ENCODE peak calls at places on chromosomes 1 and 21, in seven cellular contexts. O is fibroblast of mammary gland, A is cardiac fibroblast, U is kidney epithelial cell, Z is fibroblast of pulmonary artery, N is coronary artery, M is AG10803. H is an unnamed sample.

GRCh38 chr1:164706596-164706995 is 147.6 kb downstream of the PBX1 start:
- DNase-seq in O (peak), A (peak), N (no peak), Z (no peak), M (no peak), U (no peak), H (no peak)

GRCh38 chr21:34909492-34910292 is 139.4 kb downstream of the RUNX1 start:
- DNase-seq in O (peak), A (no peak), M (peak), U (no peak), Z (no peak), N (no peak), H (no peak)

GRCh38 chr1:17768651-17769241 is 13.6 kb downstream of the ACTL8 start:
- DNase-seq in A (peak), M (peak), N (no peak), O (peak), U (peak), Z (peak), H (peak)

GRCh38 chr1:22808186-22808845 is 97.7 kb downstream of the EPHB2 start:
- DNase-seq in A (peak), U (no peak), O (peak), N (no peak), M (peak), Z (peak), H (no peak)

GRCh38 chr1:43856188-43856587 is 77.4 kb upstream of the ARTN start:
- DNase-seq in Z (no peak), A (no peak), U (no peak), O (no peak), M (no peak), N (peak), H (no peak)

GRCh38 chr1:98049370-98050115 is 128.7 kb upstream of the DPYD start:
- DNase-seq in Z (no peak), O (no peak), U (no peak), M (peak), N (no peak), A (no peak), H (no peak)

GRCh38 chr1:24914226-24915069 is 15.6 kb downstream of the RUNX3 start:
- DNase-seq in U (peak), Z (no peak), N (no peak), O (peak), M (peak), A (peak), H (peak)

GRCh38 chr21:14057313-14057712 is 153.4 kb downstream of the LIPI start:
- DNase-seq in N (no peak), A (no peak), Z (no peak), U (no peak), M (no peak), O (no peak), H (no peak)

GRCh38 chr1:116128669-116129068 is 17.5 kb downstream of the MAB21L3 start:
- DNase-seq in Z (no peak), O (no peak), N (no peak), U (no peak), M (no peak), A (no peak), H (no peak)

GRCh38 chr1:18882511-18882910 is 19.8 kb downstream of the ALDH4A1 start:
- DNase-seq in Z (peak), O (peak), U (no peak), M (peak), N (no peak), A (peak), H (no peak)

GRCh38 chr1:52769346-52770033 is 43.2 kb downstream of the ZYG11B start:
- DNase-seq in Z (no peak), O (no peak), M (no peak), U (no peak), A (no peak), N (no peak), H (no peak)

GRCh38 chr1:22190731-22191130 is 47.8 kb upstream of the WNT4 start:
- DNase-seq in N (no peak), U (no peak), M (no peak), O (no peak), Z (no peak), A (no peak), H (no peak)

GRCh38 chr1:55542901-55543504 is 327.8 kb upstream of the USP24 start:
- DNase-seq in A (peak), M (peak), U (no peak), N (no peak), Z (peak), O (peak), H (no peak)

GRCh38 chr1:50975436-50975835 is 5.4 kb downstream of the CDKN2C start:
- DNase-seq in Z (no peak), A (no peak), U (no peak), N (no peak), M (peak), O (no peak), H (no peak)

GRCh38 chr1:225435957-225436392 is 8.1 kb upstream of the LBR start:
- DNase-seq in U (no peak), N (no peak), O (no peak), M (no peak), A (no peak), Z (no peak), H (no peak)

GRCh38 chr1:89794406-89794805 is 26.4 kb upstream of the LRRC8D start:
- DNase-seq in Z (peak), M (peak), N (no peak), A (peak), U (no peak), O (no peak), H (peak)

GRCh38 chr21:15520811-15521643 is 208.8 kb upstream of the USP25 start:
- DNase-seq in A (peak), M (no peak), O (peak), Z (no peak), N (no peak), U (no peak), H (no peak)

GRCh38 chr1:153539395-153540093 is 1.2 kb downstream of the S100A5 start:
- DNase-seq in U (no peak), M (no peak), Z (no peak), O (no peak), N (no peak), A (no peak), H (no peak)

GRCh38 chr1:236638935-236639334 is 34.6 kb upstream of the HEATR1 start:
- DNase-seq in O (no peak), Z (no peak), A (no peak), U (no peak), M (no peak), N (no peak), H (no peak)

GRCh38 chr1:63537940-63538339 is 14.6 kb downstream of the EFCAB7 start:
- DNase-seq in U (no peak), O (peak), M (peak), A (peak), N (no peak), Z (peak), H (no peak)

GRCh38 chr1:83857108-83857507 is 141.8 kb downstream of the TTLL7 start:
- DNase-seq in M (peak), N (no peak), Z (peak), O (peak), A (peak), U (no peak), H (no peak)

GRCh38 chr1:220320709-220321108 is 48.5 kb upstream of the RAB3GAP2 start:
- DNase-seq in U (no peak), Z (no peak), A (no peak), O (no peak), M (no peak), N (no peak), H (no peak)

GRCh38 chr1:76843821-76844448 is 23.3 kb upstream of the ST6GALNAC5 start:
- DNase-seq in U (no peak), M (no peak), O (no peak), Z (no peak), N (no peak), A (no peak), H (no peak)

GRCh38 chr1:80021891-80022290 is 1015.4 kb upstream of the ADGRL4 start:
- DNase-seq in U (no peak), Z (no peak), A (no peak), O (no peak), N (no peak), M (no peak), H (no peak)

GRCh38 chr1:225835752-225836151 is 25.8 kb downstream of the EPHX1 start:
- DNase-seq in U (no peak), M (peak), O (peak), N (no peak), Z (peak), A (peak), H (no peak)

GRCh38 chr1:98919211-98919610 is 85.5 kb downstream of the PLPPR5 start:
- DNase-seq in O (peak), N (no peak), A (no peak), U (no peak), M (peak), Z (no peak), H (no peak)

GRCh38 chr1:91282695-91283420 is 121.8 kb downstream of the HFM1 start:
- DNase-seq in M (peak), Z (peak), N (no peak), A (peak), O (peak), U (peak), H (peak)

GRCh38 chr21:36747114-36747814 is 48.3 kb downstream of the SIM2 start:
- DNase-seq in A (no peak), U (no peak), O (no peak), N (no peak), Z (no peak), M (no peak), H (no peak)

GRCh38 chr1:235018161-235018560 is 110.5 kb downstream of the TOMM20 start:
- DNase-seq in Z (peak), N (no peak), U (peak), M (peak), O (peak), A (peak), H (peak)

GRCh38 chr1:20589331-20590312 is 725 bp downstream of the CDA start:
- DNase-seq in O (peak), Z (peak), N (no peak), M (peak), A (peak), U (no peak), H (no peak)

GRCh38 chr21:41369105-41369914 is 7.5 kb downstream of the MX2 start:
- DNase-seq in M (peak), Z (no peak), A (peak), U (no peak), O (peak), N (no peak), H (no peak)

GRCh38 chr1:170068923-170069322 is 5.6 kb downstream of the KIFAP3 start:
- DNase-seq in Z (no peak), N (no peak), U (no peak), O (no peak), A (no peak), M (no peak), H (no peak)

GRCh38 chr1:59414406-59415133 is 117.7 kb downstream of the FGGY start:
- DNase-seq in A (peak), O (peak), Z (peak), N (no peak), U (no peak), M (peak), H (no peak)
- TF ChIP-seq CTCF in A (no peak), O (no peak), Z (no peak), N (no peak), U (no peak), M (peak), H (no peak)

GRCh38 chr1:157517026-157517425 is 35.3 kb downstream of the FCRL5 start:
- DNase-seq in A (no peak), N (no peak), M (no peak), Z (no peak), O (no peak), U (no peak), H (no peak)

GRCh38 chr1:157509546-157510232 is 42.6 kb downstream of the FCRL5 start:
- DNase-seq in Z (no peak), N (no peak), A (no peak), O (no peak), U (no peak), M (no peak), H (no peak)

GRCh38 chr1:157515141-157515540 is 37.2 kb downstream of the FCRL5 start:
- DNase-seq in M (no peak), N (no peak), Z (no peak), U (no peak), A (no peak), O (no peak), H (no peak)

GRCh38 chr1:157515709-157516108 is 36.6 kb downstream of the FCRL5 start:
- DNase-seq in N (no peak), Z (no peak), U (no peak), A (no peak), O (no peak), M (no peak), H (no peak)

DNA sequence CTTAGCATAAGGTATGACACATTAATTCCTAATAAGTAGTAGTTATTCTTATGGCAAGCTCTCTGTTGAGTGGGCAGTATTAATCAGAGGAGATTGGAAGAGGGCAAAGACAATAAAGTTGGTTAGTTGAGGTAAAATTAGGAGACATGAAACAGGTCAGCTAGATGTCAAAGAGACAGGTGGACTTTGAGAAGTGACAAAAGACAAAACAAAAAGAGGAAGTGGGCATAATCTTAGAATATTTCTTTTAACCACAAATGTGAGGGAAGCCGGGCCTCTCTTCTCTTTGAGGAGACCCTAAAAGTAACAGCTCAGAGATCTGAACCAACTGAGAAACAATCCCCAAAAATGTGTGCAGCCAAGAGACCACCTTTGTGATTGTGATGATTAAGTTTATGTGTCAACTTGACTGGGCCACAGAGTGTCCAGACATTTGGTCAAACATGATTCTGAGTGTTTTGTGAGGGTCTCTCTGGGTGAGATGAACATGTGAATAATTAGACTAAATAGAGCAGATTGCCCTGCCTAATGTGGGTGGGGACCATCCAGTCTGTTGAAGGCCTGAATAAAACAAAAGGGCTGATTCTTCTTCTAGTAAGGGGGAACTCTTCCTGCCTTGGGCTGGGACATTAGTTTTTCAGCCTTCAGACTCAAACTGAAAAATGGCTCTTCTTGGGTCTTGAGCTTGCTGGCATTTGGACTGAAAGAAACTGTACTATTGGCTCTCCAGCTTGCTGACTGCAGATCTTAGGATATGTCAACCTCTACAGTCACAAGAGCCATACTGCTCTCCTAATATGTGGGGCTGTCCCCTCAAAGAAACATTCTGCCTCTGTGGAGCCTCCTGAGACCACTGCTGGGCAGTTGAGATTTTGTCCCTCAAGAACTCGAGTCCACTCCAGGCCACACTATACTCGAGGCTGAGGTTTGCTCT is 40.0 kb downstream of the FCRL5 start:
- DNase-seq in M (no peak), A (no peak), Z (no peak), O (no peak), N (no peak), U (no peak), H (no peak)
- H3K4me3 ChIP-seq in M (no peak), A (no peak), Z (no peak), O (no peak), N (no peak), U (no peak), H (no peak)

GRCh38 chr1:112923956-112924349 is 32.0 kb downstream of the SLC16A1 start:
- DNase-seq in N (no peak), U (no peak), O (no peak), M (no peak), Z (no peak), A (no peak), H (no peak)

GRCh38 chr1:112927462-112927971 is 28.5 kb downstream of the SLC16A1 start:
- DNase-seq in Z (no peak), U (no peak), O (no peak), M (no peak), A (no peak), N (no peak), H (no peak)

GRCh38 chr1:112923234-112923955 is 32.6 kb downstream of the SLC16A1 start:
- DNase-seq in A (no peak), O (no peak), M (no peak), U (no peak), Z (no peak), N (no peak), H (no peak)

GRCh38 chr1:112926858-112927257 is 29.1 kb downstream of the SLC16A1 start:
- DNase-seq in A (no peak), Z (no peak), N (no peak), U (no peak), M (no peak), O (no peak), H (no peak)

DNA sequence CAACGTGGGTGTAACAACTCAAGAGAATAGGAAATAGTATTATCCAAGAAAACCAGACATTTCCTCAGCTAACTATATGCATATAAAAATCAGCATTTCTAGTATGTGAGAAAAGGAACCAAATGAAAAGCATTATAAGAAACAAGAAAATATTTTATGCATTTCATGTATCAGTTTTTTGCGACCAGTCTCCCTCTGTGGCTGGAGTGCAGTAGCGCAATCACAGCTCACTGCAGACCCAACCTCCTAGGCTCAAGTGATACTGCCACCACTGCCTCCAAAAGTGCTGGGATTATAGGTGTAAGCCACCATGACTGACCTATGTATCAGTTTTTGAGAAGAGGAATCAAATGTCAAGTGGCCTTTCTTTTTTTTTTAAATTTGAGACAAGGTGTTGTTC is 31.0 kb downstream of the SLC16A1 start:
- DNase-seq in U (no peak), M (no peak), A (no peak), N (no peak), O (no peak), Z (no peak), H (no peak)
- TF ChIP-seq CTCF in U (no peak), M (no peak), A (no peak), N (no peak), O (no peak), Z (peak), H (no peak)

GRCh38 chr1:9703165-9703509 is 51.6 kb downstream of the PIK3CD start:
- DNase-seq in N (no peak), O (no peak), U (no peak), Z (no peak), M (no peak), A (no peak), H (no peak)
- H3K4me3 ChIP-seq in N (no peak), O (no peak), U (no peak), Z (no peak), M (no peak), A (no peak), H (no peak)

H was measured in epithelial cell of proximal tubule.